ENCODE peak calls at places on chromosomes 2 and 18, in nine cellular contexts. P is left ventricle myocardium superior; N is SK-N-DZ; T is activated CD8-positive, alpha-beta memory T cell treated with anti-CD3 and anti-CD28 coated beads for 1 hour; H is stimulated activated CD4-positive, alpha-beta T cell treated with anti-CD3 and anti-CD28 coated beads, Interleukin-12 subunit alpha, Interleukin-12 subunit beta, amount 100 ng/mL, for 4 hours; Q is NCI-H345; M is endothelial cell; A is NCI-H774; Z is stimulated activated CD8-positive, alpha-beta memory T cell treated with anti-CD3 and anti-CD28 coated beads, Interleukin-12 subunit alpha, Interleukin-12 subunit beta, amount 100 ng/mL, for 4 hours. J is an unnamed sample.

GRCh38 chr2:155727097-155727906 is 605.2 kb downstream of the NR4A2 start:
- DNase-seq in P (no peak), T (no peak), M (no peak), Z (no peak), H (no peak), A (no peak), N (peak), Q (no peak), J (no peak)

GRCh38 chr2:233531880-233532458 is 34.6 kb downstream of the USP40 start:
- DNase-seq in A (no peak), Z (no peak), M (no peak), N (no peak), T (no peak), P (no peak), Q (no peak), H (no peak), J (no peak)

GRCh38 chr2:206164261-206164862 is 4.7 kb downstream of the EEF1B2 start:
- DNase-seq in H (no peak), T (no peak), Q (peak), P (no peak), N (peak), M (peak), Z (no peak), A (peak), J (no peak)

GRCh38 chr18:13725566-13726227 is 661 bp downstream of the FAM210A start:
- DNase-seq in M (no peak), N (peak), T (no peak), P (no peak), H (no peak), Q (no peak), A (no peak), Z (no peak), J (no peak)

GRCh38 chr2:55364189-55365055 is 55.2 kb downstream of the CCDC88A start:
- DNase-seq in T (no peak), M (no peak), H (no peak), Q (no peak), P (no peak), A (no peak), Z (no peak), N (no peak), J (no peak)

GRCh38 chr2:239113164-239113563 is 265.3 kb downstream of the TWIST2 start:
- DNase-seq in A (no peak), P (no peak), Z (no peak), Q (no peak), H (no peak), N (no peak), M (no peak), T (no peak), J (no peak)

GRCh38 chr2:161414385-161415040 is 1.6 kb upstream of the TBR1 start:
- DNase-seq in A (peak), Q (peak), T (no peak), P (peak), Z (no peak), M (peak), H (no peak), N (peak), J (no peak)

GRCh38 chr18:75135158-75135725 is 73.7 kb downstream of the PTGR3 start:
- DNase-seq in N (no peak), Q (no peak), A (no peak), M (no peak), H (no peak), Z (no peak), P (no peak), T (no peak), J (no peak)

GRCh38 chr2:133674066-133674432 is 105.8 kb upstream of the NCKAP5 start:
- DNase-seq in A (no peak), T (no peak), Z (no peak), P (no peak), H (no peak), Q (no peak), M (no peak), N (no peak), J (no peak)

GRCh38 chr2:113098061-113098460 is 29.3 kb upstream of the IL1RN start:
- DNase-seq in A (no peak), T (no peak), Z (no peak), M (no peak), P (no peak), Q (no peak), N (no peak), H (no peak), J (no peak)

GRCh38 chr2:110732422-110733413 is at the start of gene ACOXL:
- DNase-seq in T (no peak), M (peak), N (no peak), H (no peak), Q (peak), Z (no peak), A (peak), P (peak), J (no peak)

GRCh38 chr2:239927424-239927981 is 97.6 kb downstream of the NDUFA10 start:
- DNase-seq in M (no peak), T (peak), P (no peak), H (peak), Q (no peak), A (no peak), N (no peak), Z (peak), J (no peak)

GRCh38 chr2:136116813-136117390 is 1.0 kb downstream of the CXCR4 start:
- DNase-seq in H (peak), Q (peak), M (peak), T (no peak), N (no peak), P (peak), Z (peak), A (no peak), J (peak)

GRCh38 chr2:27092696-27093429 is 6.3 kb downstream of the KHK start:
- DNase-seq in A (no peak), Z (no peak), N (no peak), T (no peak), H (no peak), M (no peak), P (no peak), Q (no peak), J (no peak)

GRCh38 chr2:180571559-180571958 is 408.8 kb upstream of the UBE2E3 start:
- DNase-seq in A (no peak), Z (no peak), Q (no peak), N (no peak), P (no peak), H (no peak), M (no peak), T (no peak), J (no peak)

J was measured in activated B cell treated with CpG ODN at 0.5 μM for 24 hours.